ENCODE peak calls at places on chromosomes 4 and X, in nine cellular contexts. K is BJ; I is smooth muscle cell of the brain vasculature; M is anterior cingulate cortex; H is EH; D is AG04450; B is CD8-positive, alpha-beta T cell; E is NCI-H1092 treated with DMSO at 0.1 percent for 48 hours; C is right lobe of liver. U is an unnamed sample.

GRCh38 chrX:150610446-150610845 is 42.0 kb downstream of the MTM1 start:
- DNase-seq in K (no peak), I (no peak), M (no peak), H (peak), D (no peak), B (no peak), E (no peak), C (no peak), U (no peak)

GRCh38 chr4:77833158-77833724 is 14.1 kb upstream of the CNOT6L start:
- DNase-seq in K (no peak), I (no peak), M (no peak), H (no peak), D (no peak), B (no peak), E (no peak), C (no peak), U (no peak)

GRCh38 chr4:21768349-21769310 is 179.9 kb downstream of the KCNIP4 start:
- DNase-seq in K (no peak), I (peak), M (no peak), H (peak), D (no peak), B (no peak), E (peak), C (no peak), U (peak)

GRCh38 chrX:20361081-20361889 is 94.6 kb upstream of the RPS6KA3 start:
- DNase-seq in K (peak), I (no peak), M (no peak), H (peak), D (no peak), B (no peak), E (peak), C (peak), U (no peak)

GRCh38 chr4:27176400-27176799 is 315.8 kb downstream of the STIM2 start:
- DNase-seq in K (no peak), I (no peak), M (peak), H (peak), D (no peak), B (no peak), E (peak), C (no peak), U (peak)

GRCh38 chr4:9947168-9948062 is 73.9 kb downstream of the SLC2A9 start:
- DNase-seq in K (no peak), I (no peak), M (no peak), H (no peak), D (no peak), B (no peak), E (no peak), C (no peak), U (no peak)

GRCh38 chr4:117064297-117064696 is 21.1 kb downstream of the TRAM1L1 start:
- DNase-seq in K (no peak), I (no peak), M (no peak), H (no peak), D (no peak), B (no peak), E (no peak), C (no peak), U (no peak)

GRCh38 chr4:8765631-8766590 is 105.7 kb downstream of the HMX1 start:
- DNase-seq in K (no peak), I (no peak), M (no peak), H (no peak), D (no peak), B (no peak), E (no peak), C (peak), U (no peak)

GRCh38 chr4:74874785-74875367 is 58.0 kb upstream of the PARM1 start:
- DNase-seq in K (peak), I (peak), M (peak), H (peak), D (peak), B (no peak), E (peak), C (no peak), U (peak)

GRCh38 chr4:15040916-15041463 is 38.7 kb downstream of the CPEB2 start:
- DNase-seq in K (no peak), I (no peak), M (no peak), H (peak), D (no peak), B (no peak), E (no peak), C (no peak), U (peak)

GRCh38 chr4:89277412-89277811 is 30.2 kb downstream of the GPRIN3 start:
- DNase-seq in K (no peak), I (no peak), M (no peak), H (peak), D (no peak), B (no peak), E (no peak), C (no peak), U (no peak)

GRCh38 chr4:7073526-7074390 is 5.9 kb upstream of the GRPEL1 start:
- DNase-seq in K (no peak), I (no peak), M (no peak), H (peak), D (no peak), B (no peak), E (peak), C (no peak), U (peak)

GRCh38 chr4:37982736-37983135 is 22.5 kb downstream of the PTTG2 start:
- DNase-seq in K (no peak), I (no peak), M (no peak), H (no peak), D (no peak), B (no peak), E (no peak), C (no peak), U (no peak)

GRCh38 chr4:76007089-76007559 is at the start of gene CXCL9:
- DNase-seq in K (no peak), I (no peak), M (no peak), H (no peak), D (no peak), B (no peak), E (no peak), C (no peak), U (no peak)

GRCh38 chr4:188021548-188022249 is 26.1 kb downstream of the ZFP42 start:
- DNase-seq in K (no peak), I (no peak), M (no peak), H (peak), D (no peak), B (no peak), E (no peak), C (no peak), U (no peak)

U was measured in SK-MEL-5.